ENCODE peak calls at places on chromosome 13, in nine cellular contexts. Q is uterus, T is fibroblast of the aortic adventitia, B is fibroblast of mammary gland, Y is fibroblast of lung, P is A673, J is AG04449, C is cardiac muscle cell, X is fibroblast of pulmonary artery. O is an unnamed sample.

GRCh38 chr13:74895042-74895811 is 586.7 kb downstream of the TBC1D4 start:
- DNase-seq in J (no peak), T (no peak), P (no peak), C (no peak), Q (no peak), Y (no peak), X (no peak), B (no peak), O (no peak)

GRCh38 chr13:110874508-110874960 is 40.3 kb downstream of the ANKRD10 start:
- DNase-seq in Q (peak; percentile 92), J (no peak), X (peak; percentile 62), Y (peak; percentile 62), T (peak; percentile 54), P (peak; percentile 86), C (peak; percentile 84), B (peak; percentile 58), O (no peak)

GRCh38 chr13:44719857-44720671 is 143.9 kb upstream of the TSC22D1 start:
- DNase-seq in T (peak; percentile 90), Q (no peak), Y (peak; percentile 99), J (peak; percentile 93), B (peak; percentile 88), C (no peak), P (no peak), X (peak; percentile 84), O (peak; percentile 71)

GRCh38 chr13:114266241-114266640 is 15.2 kb upstream of the UPF3A start:
- DNase-seq in C (no peak), P (no peak), J (no peak), Q (no peak), Y (no peak), T (no peak), B (no peak), X (no peak), O (no peak)

GRCh38 chr13:20136781-20137703 is 23.8 kb downstream of the GJA3 start:
- DNase-seq in P (no peak), X (peak; percentile 14), B (peak; percentile 19), Y (peak; percentile 9), Q (no peak), T (no peak), J (no peak), C (no peak), O (no peak)

GRCh38 chr13:46679369-46680180 is 117.4 kb downstream of the ESD start:
- DNase-seq in Y (peak; percentile 32), J (no peak), Q (peak; percentile 72), B (peak; percentile 89), X (peak; percentile 71), T (peak; percentile 69), C (no peak), P (peak; percentile 94), O (no peak)

GRCh38 chr13:37597477-37597876 is 1.1 kb downstream of the POSTN start:
- DNase-seq in C (no peak), P (no peak), Y (no peak), Q (no peak), J (no peak), T (no peak), X (no peak), B (peak; percentile 18), O (no peak)

GRCh38 chr13:97359181-97360057 is 74.5 kb upstream of the RAP2A start:
- DNase-seq in P (peak; percentile 83), T (peak; percentile 86), X (peak; percentile 89), B (peak; percentile 85), Q (peak; percentile 65), Y (peak; percentile 60), C (peak; percentile 77), J (no peak), O (peak; percentile 29)

GRCh38 chr13:104592127-104592526 is 1525.9 kb upstream of the SLC10A2 start:
- DNase-seq in Y (peak; percentile 95), X (peak; percentile 74), C (no peak), J (no peak), T (peak; percentile 25), B (peak; percentile 22), Q (no peak), P (no peak), O (no peak)

GRCh38 chr13:105530468-105530867 is 1005.0 kb downstream of the EFNB2 start:
- DNase-seq in B (no peak), Y (no peak), T (no peak), X (no peak), J (no peak), C (no peak), P (no peak), Q (no peak), O (no peak)

GRCh38 chr13:111005364-111005763 is 90.5 kb upstream of the ANKRD10 start:
- DNase-seq in Q (no peak), T (peak; percentile 54), Y (peak; percentile 66), X (peak; percentile 21), P (no peak), C (no peak), J (no peak), B (peak; percentile 68), O (peak; percentile 24)

GRCh38 chr13:24124789-24125476 is 35.6 kb upstream of the SPATA13 start:
- DNase-seq in J (no peak), Y (no peak), Q (no peak), X (no peak), P (no peak), T (no peak), B (no peak), C (peak; percentile 5), O (no peak)

GRCh38 chr13:21104199-21105019 is 43.0 kb upstream of the LATS2 start:
- DNase-seq in Q (no peak), T (no peak), C (no peak), Y (no peak), J (no peak), B (no peak), P (no peak), X (no peak), O (no peak)

GRCh38 chr13:112616586-112617381 is 28.8 kb upstream of the TUBGCP3 start:
- DNase-seq in P (peak; percentile 53), C (peak; percentile 53), T (peak; percentile 63), Y (peak; percentile 23), X (peak; percentile 59), Q (no peak), B (peak; percentile 60), J (no peak), O (peak; percentile 10)

GRCh38 chr13:40273173-40274000 is 393.1 kb downstream of the FOXO1 start:
- DNase-seq in X (no peak), J (no peak), B (no peak), C (no peak), Q (no peak), T (no peak), P (no peak), Y (no peak), O (no peak)

GRCh38 chr13:19601749-19602725 is 31.4 kb upstream of the MPHOSPH8 start:
- DNase-seq in T (peak; percentile 33), Q (no peak), X (peak; percentile 41), B (peak; percentile 32), J (no peak), P (peak; percentile 60), C (peak; percentile 55), Y (peak; percentile 54), O (no peak)

GRCh38 chr13:74203576-74203975 is 69.4 kb upstream of the KLF12 start:
- DNase-seq in J (no peak), X (no peak), B (peak; percentile 27), T (no peak), Y (peak; percentile 50), P (no peak), C (no peak), Q (no peak), O (no peak)

GRCh38 chr13:89343165-89343564 is 1672.0 kb downstream of the SLITRK5 start:
- DNase-seq in T (no peak), X (no peak), Q (no peak), J (no peak), B (no peak), Y (no peak), C (no peak), P (no peak), O (no peak)

GRCh38 chr13:40076765-40077362 is 421.4 kb downstream of the COG6 start:
- DNase-seq in T (no peak), C (no peak), Y (no peak), P (no peak), J (no peak), B (no peak), Q (no peak), X (no peak), O (no peak)

GRCh38 chr13:111503376-111503775 is 182.9 kb downstream of the TEX29 start:
- DNase-seq in B (no peak), T (no peak), P (no peak), Y (no peak), J (no peak), C (no peak), X (no peak), Q (no peak), O (no peak)

DNA sequence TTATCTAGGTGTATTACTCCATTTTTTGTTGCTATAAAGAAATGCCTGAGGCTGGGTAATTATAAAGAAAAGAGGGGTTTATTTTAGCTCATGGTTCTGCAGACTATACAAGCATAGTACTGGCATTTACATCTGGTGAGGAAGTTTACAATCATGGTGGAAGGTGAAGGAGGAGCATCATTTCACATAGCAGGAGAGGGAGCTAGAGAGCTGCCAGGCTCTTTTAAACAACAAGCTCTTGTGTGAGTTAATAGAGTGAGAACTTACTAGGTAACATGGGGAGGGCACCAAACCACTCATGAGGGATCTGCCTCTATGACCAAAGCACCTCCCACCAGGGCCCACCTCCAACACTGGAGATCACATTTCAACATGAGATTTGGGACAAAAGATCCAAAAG is 221.7 kb upstream of the GPC6 start:
- DNase-seq in C (no peak), P (peak; percentile 58), Q (no peak), B (peak; percentile 38), J (no peak), T (peak; percentile 37), Y (peak; percentile 17), X (peak; percentile 26), O (peak; percentile 4)
- TF ChIP-seq CTCF in C (peak; percentile 17), P (peak; percentile 52), Q (no peak), B (peak; percentile 31), J (peak; percentile 16), T (peak; percentile 29), Y (no peak), X (peak; percentile 16), O (peak; percentile 36)

GRCh38 chr13:30869491-30869890 is 36.6 kb upstream of the MEDAG start:
- DNase-seq in P (no peak), C (no peak), T (peak; percentile 86), Q (no peak), J (no peak), Y (peak; percentile 61), X (no peak), B (peak; percentile 73), O (no peak)
- H3K4me3 ChIP-seq in P (no peak overlapping the region), C (no peak overlapping the region), T (peak overlapping the region; percentile 40), Q (no peak overlapping the region), J (no peak overlapping the region), Y (peak overlapping the region; percentile 4), X (no peak overlapping the region), B (no peak overlapping the region), O (no peak overlapping the region)

GRCh38 chr13:64471916-64472315 is 2758.2 kb downstream of the PCDH9 start:
- DNase-seq in J (peak; percentile 9), X (peak; percentile 73), Y (peak; percentile 51), Q (no peak), C (peak; percentile 14), T (peak; percentile 81), B (peak; percentile 30), P (peak; percentile 75), O (peak; percentile 14)
- TF ChIP-seq CTCF in J (peak; percentile 15), X (peak; percentile 56), Y (no peak), Q (no peak), C (peak; percentile 49), T (peak; percentile 50), B (peak; percentile 29), P (peak; percentile 64), O (peak; percentile 38)

DNA sequence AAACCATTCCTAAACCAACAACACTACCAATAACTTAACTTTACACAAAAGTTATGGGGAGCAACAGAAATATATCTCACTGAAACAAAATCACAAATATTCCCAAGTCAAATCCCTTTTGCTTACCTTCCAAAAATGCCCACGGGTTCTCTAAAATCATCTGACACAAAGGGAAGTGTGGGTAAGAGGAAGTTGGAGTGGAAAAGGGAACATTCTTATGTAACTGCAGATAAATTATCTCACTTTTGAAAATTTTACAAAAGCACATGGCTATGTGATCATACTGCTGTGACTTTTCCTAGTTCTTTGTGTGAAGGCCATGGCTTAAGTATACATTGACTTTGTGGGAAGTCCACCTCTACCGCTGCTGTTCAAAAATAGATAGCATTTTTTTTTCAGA is 350.5 kb downstream of the GPC6 start:
- DNase-seq in C (no peak), B (no peak), P (no peak), X (no peak), Y (no peak), T (no peak), J (no peak), Q (no peak), O (no peak)
- H3K4me3 ChIP-seq in C (no peak overlapping the region), B (no peak overlapping the region), P (no peak overlapping the region), X (no peak overlapping the region), Y (no peak overlapping the region), T (no peak overlapping the region), J (no peak overlapping the region), Q (no peak overlapping the region), O (no peak overlapping the region)

O was measured in AG09309.